ENCODE peak calls at places on chromosomes 5 and 9, in six cellular contexts. One of them, this sample, is unnamed.

GRCh38 chr5:448061-448765 is 5.2 kb downstream of the EXOC3 start:
- DNase-seq in endothelial cell of umbilical vein: no peak
- DNase-seq in left ventricle myocardium inferior: peak; percentile 55
- DNase-seq in retinal pigment epithelial cell: no peak
- DNase-seq in lung: no peak
- DNase-seq in OCI-LY7: no peak
- DNase-seq in this sample: no peak

GRCh38 chr5:176410486-176411180 is 5.7 kb downstream of the CLTB start:
- DNase-seq in lung: no peak
- DNase-seq in OCI-LY7: no peak
- DNase-seq in endothelial cell of umbilical vein: no peak
- DNase-seq in left ventricle myocardium inferior: no peak
- DNase-seq in retinal pigment epithelial cell: no peak
- DNase-seq in this sample: no peak

GRCh38 chr9:4435197-4435596 is 55.1 kb upstream of the SLC1A1 start:
- DNase-seq in lung: no peak
- DNase-seq in retinal pigment epithelial cell: no peak
- DNase-seq in OCI-LY7: no peak
- DNase-seq in endothelial cell of umbilical vein: no peak
- DNase-seq in left ventricle myocardium inferior: no peak
- DNase-seq in this sample: no peak

GRCh38 chr9:97682242-97682641 is 14.9 kb downstream of the XPA start:
- DNase-seq in lung: no peak
- DNase-seq in OCI-LY7: no peak
- DNase-seq in retinal pigment epithelial cell: no peak
- DNase-seq in endothelial cell of umbilical vein: no peak
- DNase-seq in left ventricle myocardium inferior: no peak
- DNase-seq in this sample: no peak

GRCh38 chr5:24145806-24146205 is 499.0 kb downstream of the CDH10 start:
- DNase-seq in lung: no peak
- DNase-seq in retinal pigment epithelial cell: no peak
- DNase-seq in left ventricle myocardium inferior: no peak
- DNase-seq in endothelial cell of umbilical vein: no peak
- DNase-seq in OCI-LY7: no peak
- DNase-seq in this sample: no peak

GRCh38 chr9:124264812-124265211 is 7.1 kb downstream of the NEK6 start:
- DNase-seq in endothelial cell of umbilical vein: no peak
- DNase-seq in left ventricle myocardium inferior: no peak
- DNase-seq in lung: no peak
- DNase-seq in retinal pigment epithelial cell: no peak
- DNase-seq in OCI-LY7: peak; percentile 94
- DNase-seq in this sample: no peak

GRCh38 chr5:39169081-39169480 is 50.3 kb downstream of the FYB1 start:
- DNase-seq in lung: no peak
- DNase-seq in OCI-LY7: no peak
- DNase-seq in retinal pigment epithelial cell: no peak
- DNase-seq in left ventricle myocardium inferior: no peak
- DNase-seq in endothelial cell of umbilical vein: no peak
- DNase-seq in this sample: no peak

GRCh38 chr9:130498918-130499698 is 54.3 kb downstream of the ASS1 start:
- DNase-seq in retinal pigment epithelial cell: no peak
- DNase-seq in lung: no peak
- DNase-seq in OCI-LY7: no peak
- DNase-seq in endothelial cell of umbilical vein: no peak
- DNase-seq in left ventricle myocardium inferior: no peak
- DNase-seq in this sample: no peak

GRCh38 chr5:111563041-111563822 is 50.9 kb upstream of the STARD4 start:
- DNase-seq in OCI-LY7: no peak
- DNase-seq in endothelial cell of umbilical vein: peak; percentile 100
- DNase-seq in left ventricle myocardium inferior: no peak
- DNase-seq in lung: no peak
- DNase-seq in retinal pigment epithelial cell: peak; percentile 22
- DNase-seq in this sample: no peak

GRCh38 chr5:10977011-10977410 is 216.0 kb upstream of the DAP start:
- DNase-seq in OCI-LY7: no peak
- DNase-seq in retinal pigment epithelial cell: no peak
- DNase-seq in left ventricle myocardium inferior: no peak
- DNase-seq in endothelial cell of umbilical vein: no peak
- DNase-seq in lung: no peak
- DNase-seq in this sample: no peak

GRCh38 chr5:87368601-87369000 is 44.1 kb downstream of the CCNH start:
- DNase-seq in OCI-LY7: no peak
- DNase-seq in retinal pigment epithelial cell: no peak
- DNase-seq in endothelial cell of umbilical vein: no peak
- DNase-seq in lung: no peak
- DNase-seq in left ventricle myocardium inferior: no peak
- DNase-seq in this sample: no peak

GRCh38 chr9:113570106-113570505 is 106.6 kb downstream of the RGS3 start:
- DNase-seq in retinal pigment epithelial cell: no peak
- DNase-seq in endothelial cell of umbilical vein: no peak
- DNase-seq in lung: no peak
- DNase-seq in OCI-LY7: no peak
- DNase-seq in left ventricle myocardium inferior: no peak
- DNase-seq in this sample: no peak

GRCh38 chr5:163347671-163348070 is 89.7 kb upstream of the CCNG1 start:
- DNase-seq in lung: peak; percentile 49
- DNase-seq in endothelial cell of umbilical vein: peak; percentile 57
- DNase-seq in OCI-LY7: peak; percentile 70
- DNase-seq in retinal pigment epithelial cell: peak; percentile 24
- DNase-seq in left ventricle myocardium inferior: no peak
- DNase-seq in this sample: peak; percentile 27

GRCh38 chr5:173327948-173328895 is at the start of gene STC2:
- DNase-seq in lung: no peak
- DNase-seq in OCI-LY7: no peak
- DNase-seq in endothelial cell of umbilical vein: peak; percentile 82
- DNase-seq in retinal pigment epithelial cell: no peak
- DNase-seq in left ventricle myocardium inferior: peak; percentile 83
- DNase-seq in this sample: peak; percentile 96

GRCh38 chr9:7402704-7403389 is 396.7 kb downstream of the DMAC1 start:
- DNase-seq in endothelial cell of umbilical vein: no peak
- DNase-seq in OCI-LY7: no peak
- DNase-seq in lung: no peak
- DNase-seq in retinal pigment epithelial cell: no peak
- DNase-seq in left ventricle myocardium inferior: no peak
- DNase-seq in this sample: no peak

GRCh38 chr5:179791881-179792611 is 1.7 kb upstream of the LTC4S start:
- DNase-seq in left ventricle myocardium inferior: peak; percentile 56
- DNase-seq in retinal pigment epithelial cell: no peak
- DNase-seq in endothelial cell of umbilical vein: no peak
- DNase-seq in lung: no peak
- DNase-seq in OCI-LY7: no peak
- DNase-seq in this sample: no peak

GRCh38 chr5:180809403-180810209 is 7.0 kb upstream of the MGAT1 start:
- DNase-seq in left ventricle myocardium inferior: peak; percentile 91
- DNase-seq in endothelial cell of umbilical vein: peak; percentile 76
- DNase-seq in lung: peak; percentile 90
- DNase-seq in OCI-LY7: peak; percentile 94
- DNase-seq in retinal pigment epithelial cell: peak; percentile 73
- DNase-seq in this sample: peak; percentile 75

GRCh38 chr9:90801507-90802289 is at the start of gene SYK:
- DNase-seq in left ventricle myocardium inferior: peak; percentile 60
- DNase-seq in lung: peak; percentile 70
- DNase-seq in retinal pigment epithelial cell: no peak
- DNase-seq in endothelial cell of umbilical vein: no peak
- DNase-seq in OCI-LY7: peak; percentile 82
- DNase-seq in this sample: no peak

GRCh38 chr5:93320920-93321319 is 260.1 kb downstream of the NR2F1-AS1 start:
- DNase-seq in left ventricle myocardium inferior: no peak
- DNase-seq in retinal pigment epithelial cell: peak; percentile 73
- DNase-seq in endothelial cell of umbilical vein: peak; percentile 49
- DNase-seq in lung: no peak
- DNase-seq in OCI-LY7: no peak
- DNase-seq in this sample: no peak

GRCh38 chr5:148202531-148203092 is at the start of gene SPINK6:
- DNase-seq in OCI-LY7: no peak
- DNase-seq in left ventricle myocardium inferior: no peak
- DNase-seq in lung: no peak
- DNase-seq in retinal pigment epithelial cell: no peak
- DNase-seq in endothelial cell of umbilical vein: no peak
- DNase-seq in this sample: no peak

GRCh38 chr9:90881648-90882047 is 80.0 kb downstream of the SYK start:
- DNase-seq in retinal pigment epithelial cell: no peak
- DNase-seq in lung: no peak
- DNase-seq in OCI-LY7: peak; percentile 98
- DNase-seq in endothelial cell of umbilical vein: no peak
- DNase-seq in left ventricle myocardium inferior: no peak
- DNase-seq in this sample: no peak

GRCh38 chr5:1546556-1546955 is 22.8 kb upstream of the LPCAT1 start:
- DNase-seq in lung: peak; percentile 31
- DNase-seq in left ventricle myocardium inferior: no peak
- DNase-seq in endothelial cell of umbilical vein: no peak
- DNase-seq in retinal pigment epithelial cell: no peak
- DNase-seq in OCI-LY7: no peak
- DNase-seq in this sample: no peak

GRCh38 chr9:12666813-12667212 is 26.4 kb upstream of the TYRP1 start:
- DNase-seq in retinal pigment epithelial cell: no peak
- DNase-seq in endothelial cell of umbilical vein: peak; percentile 15
- DNase-seq in lung: no peak
- DNase-seq in left ventricle myocardium inferior: no peak
- DNase-seq in OCI-LY7: no peak
- DNase-seq in this sample: no peak
- TF ChIP-seq CTCF in retinal pigment epithelial cell: peak; percentile 16
- TF ChIP-seq CTCF in endothelial cell of umbilical vein: peak; percentile 27
- TF ChIP-seq CTCF in lung: no peak
- TF ChIP-seq CTCF in left ventricle myocardium inferior: no peak
- TF ChIP-seq CTCF in OCI-LY7: peak; percentile 55
- TF ChIP-seq CTCF in this sample: no peak

GRCh38 chr9:109418827-109419226 is 79.3 kb downstream of the PTPN3 start:
- DNase-seq in endothelial cell of umbilical vein: no peak
- DNase-seq in OCI-LY7: peak; percentile 37
- DNase-seq in retinal pigment epithelial cell: no peak
- DNase-seq in left ventricle myocardium inferior: no peak
- DNase-seq in lung: no peak
- DNase-seq in this sample: no peak
- H3K4me3 ChIP-seq in endothelial cell of umbilical vein: no peak overlapping the region
- H3K4me3 ChIP-seq in OCI-LY7: no peak overlapping the region
- H3K4me3 ChIP-seq in retinal pigment epithelial cell: no peak overlapping the region
- H3K4me3 ChIP-seq in left ventricle myocardium inferior: peak overlapping the region; percentile 64
- H3K4me3 ChIP-seq in lung: no peak overlapping the region
- H3K4me3 ChIP-seq in this sample: no peak overlapping the region

DNA sequence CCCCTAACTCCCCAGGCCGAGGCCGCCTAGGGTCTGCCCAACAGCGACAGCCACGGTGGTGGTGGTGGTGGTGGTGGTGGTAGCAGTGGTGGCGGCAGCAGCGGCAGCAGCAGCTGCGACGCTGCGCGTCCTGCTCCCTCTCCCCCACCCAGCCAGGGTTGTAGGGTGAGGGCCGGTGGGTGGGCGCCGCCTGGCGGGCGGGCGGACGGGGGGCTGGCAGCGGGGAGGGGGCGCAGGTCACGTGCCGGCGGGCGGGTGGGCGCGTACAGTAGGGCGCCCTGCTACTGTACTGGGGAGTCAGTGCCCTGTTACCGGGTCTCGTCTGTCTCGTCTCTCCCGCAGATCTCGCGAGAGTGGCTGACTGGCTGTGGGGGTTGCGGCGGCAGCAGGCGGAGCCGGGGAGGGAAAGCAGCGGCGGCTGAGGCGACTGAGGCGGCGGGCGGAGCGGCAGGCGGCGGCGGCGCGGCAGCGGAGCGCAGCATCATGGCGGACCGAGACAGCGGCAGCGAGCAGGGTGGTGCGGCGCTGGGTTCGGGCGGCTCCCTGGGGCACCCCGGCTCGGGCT is at the start of gene PURA:
- DNase-seq in OCI-LY7: peak; percentile 97
- DNase-seq in endothelial cell of umbilical vein: peak; percentile 94
- DNase-seq in retinal pigment epithelial cell: peak; percentile 72
- DNase-seq in left ventricle myocardium inferior: peak; percentile 96
- DNase-seq in lung: peak; percentile 96
- DNase-seq in this sample: peak; percentile 65
- TF ChIP-seq CTCF in OCI-LY7: peak; percentile 68
- TF ChIP-seq CTCF in endothelial cell of umbilical vein: no peak
- TF ChIP-seq CTCF in retinal pigment epithelial cell: no peak
- TF ChIP-seq CTCF in left ventricle myocardium inferior: no peak
- TF ChIP-seq CTCF in lung: no peak
- TF ChIP-seq CTCF in this sample: peak; percentile 10

GRCh38 chr9:119368179-119368578 is 1.1 kb downstream of the BRINP1 start:
- DNase-seq in left ventricle myocardium inferior: no peak
- DNase-seq in retinal pigment epithelial cell: no peak
- DNase-seq in lung: no peak
- DNase-seq in OCI-LY7: no peak
- DNase-seq in endothelial cell of umbilical vein: no peak
- DNase-seq in this sample: no peak

GRCh38 chr9:119370816-119371215 is 1.6 kb upstream of the BRINP1 start:
- DNase-seq in retinal pigment epithelial cell: no peak
- DNase-seq in left ventricle myocardium inferior: peak; percentile 33
- DNase-seq in endothelial cell of umbilical vein: no peak
- DNase-seq in OCI-LY7: peak; percentile 12
- DNase-seq in lung: no peak
- DNase-seq in this sample: no peak

GRCh38 chr9:119369670-119370366 is 583 bp upstream of the BRINP1 start:
- DNase-seq in OCI-LY7: no peak
- DNase-seq in retinal pigment epithelial cell: no peak
- DNase-seq in left ventricle myocardium inferior: no peak
- DNase-seq in lung: no peak
- DNase-seq in endothelial cell of umbilical vein: no peak
- DNase-seq in this sample: no peak

GRCh38 chr9:119366909-119367690 is 2.1 kb downstream of the BRINP1 start:
- DNase-seq in OCI-LY7: no peak
- DNase-seq in retinal pigment epithelial cell: no peak
- DNase-seq in lung: no peak
- DNase-seq in left ventricle myocardium inferior: no peak
- DNase-seq in endothelial cell of umbilical vein: no peak
- DNase-seq in this sample: no peak

DNA sequence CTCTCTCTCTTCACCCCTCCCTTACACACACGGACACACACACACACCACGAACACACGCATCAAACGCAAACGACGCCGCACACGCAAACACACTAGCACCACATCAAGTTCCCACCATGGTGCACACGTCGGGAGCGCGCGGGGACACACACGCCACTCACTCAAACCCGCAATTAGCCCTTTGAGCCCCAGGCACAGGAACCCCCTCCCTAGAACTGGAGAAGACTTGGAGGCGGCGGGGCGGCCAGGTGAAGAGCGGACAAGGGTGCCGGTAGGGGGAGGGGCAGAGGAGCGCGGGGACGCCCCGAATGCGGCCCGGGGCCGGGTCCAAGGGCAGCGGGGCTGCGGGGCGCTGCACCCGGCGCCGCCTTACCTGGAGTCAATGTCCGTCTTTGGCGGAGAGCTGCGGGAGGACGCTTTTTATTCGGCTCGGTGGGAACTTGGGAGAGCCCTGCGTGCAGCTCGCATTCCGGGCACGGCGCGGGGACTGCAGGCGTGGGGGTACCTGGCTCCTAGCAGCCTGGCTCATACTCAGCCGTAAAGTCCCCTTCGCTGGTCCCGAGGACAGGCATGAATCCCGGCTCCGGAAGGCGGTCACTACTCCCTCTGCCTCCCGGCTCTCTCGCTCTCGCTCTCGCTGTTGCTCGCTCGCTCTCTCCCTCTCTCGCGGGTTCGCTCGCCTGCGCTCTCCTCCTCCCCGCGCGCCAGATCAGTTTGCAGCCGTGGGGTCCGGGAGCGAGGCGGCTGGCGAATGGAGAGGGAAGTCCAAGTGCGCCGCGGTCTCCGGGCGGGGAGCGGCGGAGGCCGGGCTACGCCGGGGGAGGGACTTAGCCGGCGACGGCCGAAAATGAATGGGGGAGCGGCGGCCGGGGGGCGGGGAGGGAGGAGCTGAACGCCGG is at the start of gene BRINP1:
- DNase-seq in left ventricle myocardium inferior: peak; percentile 14
- DNase-seq in endothelial cell of umbilical vein: no peak
- DNase-seq in lung: no peak
- DNase-seq in OCI-LY7: no peak
- DNase-seq in retinal pigment epithelial cell: no peak
- DNase-seq in this sample: no peak
- H3K4me3 ChIP-seq in left ventricle myocardium inferior: peak within 1 kb of the TSS; percentile 65
- H3K4me3 ChIP-seq in endothelial cell of umbilical vein: peak within 1 kb of the TSS; percentile 15
- H3K4me3 ChIP-seq in lung: peak within 1 kb of the TSS; percentile 42
- H3K4me3 ChIP-seq in OCI-LY7: no peak within 1 kb of the TSS
- H3K4me3 ChIP-seq in retinal pigment epithelial cell: peak within 1 kb of the TSS; percentile 72
- H3K4me3 ChIP-seq in this sample: no peak within 1 kb of the TSS